ENCODE peak calls at places on chromosomes 16 and 17, in four cellular contexts. Q is PC-3, S is H1, B is HEK293T. N is an unnamed sample.

GRCh38 chr17:44070455-44071197 is at the start of gene G6PC3:
- DNase-seq in B (peak), Q (peak), S (peak), N (peak)

GRCh38 chr17:78883533-78884131 is 19.4 kb downstream of the CEP295NL start:
- DNase-seq in B (no peak), S (peak), Q (peak), N (peak)

GRCh38 chr17:50087246-50087911 is 7.8 kb upstream of the PDK2 start:
- DNase-seq in B (peak), Q (peak), S (peak), N (no peak)

GRCh38 chr17:73430165-73430680 is 118.4 kb upstream of the CDC42EP4 start:
- DNase-seq in Q (no peak), B (no peak), S (no peak), N (no peak)

GRCh38 chr16:5874899-5875298 is 777.3 kb upstream of the EEF2KMT start:
- DNase-seq in B (no peak), S (no peak), Q (no peak), N (no peak)

GRCh38 chr17:80605326-80606066 is 60.9 kb downstream of the RPTOR start:
- DNase-seq in Q (peak), S (no peak), B (no peak), N (no peak)

GRCh38 chr16:88784074-88784855 is 755 bp downstream of the PIEZO1 start:
- DNase-seq in Q (peak), S (peak), B (peak), N (peak)

GRCh38 chr16:89300311-89300975 is 82.9 kb downstream of the ZNF778 start:
- DNase-seq in Q (no peak), B (no peak), S (no peak), N (no peak)

GRCh38 chr16:69077251-69077650 is 28.2 kb upstream of the HAS3 start:
- DNase-seq in B (no peak), Q (peak), S (no peak), N (peak)

GRCh38 chr17:65633146-65633881 is 71.9 kb upstream of the AXIN2 start:
- DNase-seq in Q (no peak), B (no peak), S (no peak), N (no peak)